ENCODE peak calls at places on chromosomes 2 and 18, in four cellular contexts. C is uterus, R is foreskin fibroblast, P is neural crest cell. D is an unnamed sample.

GRCh38 chr2:120809151-120809550 is 73.5 kb downstream of the GLI2 start:
- DNase-seq in R (peak), C (no peak), P (no peak), D (no peak)

GRCh38 chr18:27415495-27415894 is 230.4 kb upstream of the CHST9 start:
- DNase-seq in R (no peak), C (no peak), P (no peak), D (no peak)

GRCh38 chr2:232345251-232345650 is 33.3 kb upstream of the ALPP start:
- DNase-seq in C (no peak), P (no peak), R (no peak), D (peak)

GRCh38 chr2:188902906-188903305 is 71.3 kb upstream of the COL3A1 start:
- DNase-seq in R (peak), C (no peak), P (no peak), D (no peak)

GRCh38 chr18:6543330-6543908 is 128.7 kb upstream of the L3MBTL4 start:
- DNase-seq in R (peak), C (no peak), P (no peak), D (no peak)

GRCh38 chr2:26767129-26767528 is 3.0 kb downstream of the SLC35F6 start:
- DNase-seq in R (no peak), C (no peak), P (no peak), D (no peak)

GRCh38 chr2:62868947-62869346 is 163.4 kb downstream of the EHBP1 start:
- DNase-seq in P (no peak), R (no peak), C (no peak), D (no peak)

GRCh38 chr2:27903649-27904544 is 13.4 kb downstream of the BABAM2 start:
- DNase-seq in C (no peak), R (peak), P (no peak), D (no peak)

GRCh38 chr2:47088371-47089082 is 66.6 kb downstream of the STPG4 start:
- DNase-seq in P (no peak), C (no peak), R (peak), D (no peak)

GRCh38 chr2:12763486-12763885 is 46.8 kb downstream of the TRIB2 start:
- DNase-seq in P (no peak), C (no peak), R (no peak), D (no peak)

GRCh38 chr18:21129586-21130216 is 18.1 kb upstream of the ROCK1 start:
- DNase-seq in P (no peak), R (peak), C (no peak), D (no peak)

GRCh38 chr2:211435331-211435730 is 878.9 kb downstream of the CPS1 start:
- DNase-seq in P (no peak), R (no peak), C (no peak), D (no peak)

GRCh38 chr2:189129971-189130370 is 49.6 kb downstream of the COL5A2 start:
- DNase-seq in R (peak), C (no peak), P (no peak), D (no peak)

GRCh38 chr2:227472265-227473018 is 486 bp downstream of the AGFG1 start:
- DNase-seq in R (no peak), C (no peak), P (peak), D (peak)

GRCh38 chr2:65228249-65228750 is 669 bp downstream of the ACTR2 start:
- DNase-seq in C (no peak), P (no peak), R (no peak), D (peak)

GRCh38 chr2:100192300-100192699 is 49.9 kb upstream of the AFF3 start:
- DNase-seq in C (no peak), P (no peak), R (no peak), D (no peak)

GRCh38 chr2:238461491-238461890 is 34.8 kb downstream of the ASB1 start:
- DNase-seq in P (no peak), C (no peak), R (no peak), D (no peak)

GRCh38 chr2:59654753-59655152 is 898.7 kb downstream of the BCL11A start:
- DNase-seq in C (no peak), R (no peak), P (no peak), D (no peak)